ENCODE peak calls at places on chromosome 12, in seven cellular contexts. One of them, this sample, is unnamed.

GRCh38 chr12:78519422-78519821 is 345.2 kb upstream of the SYT1 start:
- DNase-seq in stimulated activated CD4-positive, alpha-beta T cell treated with anti-CD3 and anti-CD28 coated beads, Interleukin-15, amount 100 ng/mL, for 1 hour: no peak
- DNase-seq in HEK293T: no peak
- DNase-seq in iPS-NIHi11: no peak
- DNase-seq in AG04449: no peak
- DNase-seq in GM13976: no peak
- DNase-seq in iris pigment epithelial cell: no peak
- DNase-seq in this sample: no peak

GRCh38 chr12:14886271-14886670 is 617 bp upstream of the MGP start:
- DNase-seq in stimulated activated CD4-positive, alpha-beta T cell treated with anti-CD3 and anti-CD28 coated beads, Interleukin-15, amount 100 ng/mL, for 1 hour: no peak
- DNase-seq in HEK293T: no peak
- DNase-seq in iPS-NIHi11: no peak
- DNase-seq in AG04449: no peak
- DNase-seq in GM13976: no peak
- DNase-seq in iris pigment epithelial cell: no peak
- DNase-seq in this sample: no peak

GRCh38 chr12:50567926-50568325 is 63.1 kb downstream of the DIP2B start:
- DNase-seq in stimulated activated CD4-positive, alpha-beta T cell treated with anti-CD3 and anti-CD28 coated beads, Interleukin-15, amount 100 ng/mL, for 1 hour: no peak
- DNase-seq in HEK293T: no peak
- DNase-seq in iPS-NIHi11: no peak
- DNase-seq in AG04449: no peak
- DNase-seq in GM13976: no peak
- DNase-seq in iris pigment epithelial cell: peak
- DNase-seq in this sample: no peak

GRCh38 chr12:28890664-28891063 is 258.4 kb upstream of the FAR2 start:
- DNase-seq in stimulated activated CD4-positive, alpha-beta T cell treated with anti-CD3 and anti-CD28 coated beads, Interleukin-15, amount 100 ng/mL, for 1 hour: no peak
- DNase-seq in HEK293T: no peak
- DNase-seq in iPS-NIHi11: no peak
- DNase-seq in AG04449: no peak
- DNase-seq in GM13976: no peak
- DNase-seq in iris pigment epithelial cell: no peak
- DNase-seq in this sample: no peak

GRCh38 chr12:107670999-107671643 is 14.5 kb upstream of the PWP1 start:
- DNase-seq in stimulated activated CD4-positive, alpha-beta T cell treated with anti-CD3 and anti-CD28 coated beads, Interleukin-15, amount 100 ng/mL, for 1 hour: no peak
- DNase-seq in HEK293T: peak
- DNase-seq in iPS-NIHi11: peak
- DNase-seq in AG04449: no peak
- DNase-seq in GM13976: peak
- DNase-seq in iris pigment epithelial cell: peak
- DNase-seq in this sample: no peak

GRCh38 chr12:47303207-47303606 is 223.4 kb upstream of the AMIGO2 start:
- DNase-seq in stimulated activated CD4-positive, alpha-beta T cell treated with anti-CD3 and anti-CD28 coated beads, Interleukin-15, amount 100 ng/mL, for 1 hour: no peak
- DNase-seq in HEK293T: no peak
- DNase-seq in iPS-NIHi11: no peak
- DNase-seq in AG04449: peak
- DNase-seq in GM13976: no peak
- DNase-seq in iris pigment epithelial cell: peak
- DNase-seq in this sample: no peak

GRCh38 chr12:29728033-29728432 is 55.7 kb downstream of the TMTC1 start:
- DNase-seq in stimulated activated CD4-positive, alpha-beta T cell treated with anti-CD3 and anti-CD28 coated beads, Interleukin-15, amount 100 ng/mL, for 1 hour: no peak
- DNase-seq in HEK293T: no peak
- DNase-seq in iPS-NIHi11: no peak
- DNase-seq in AG04449: no peak
- DNase-seq in GM13976: no peak
- DNase-seq in iris pigment epithelial cell: no peak
- DNase-seq in this sample: no peak

GRCh38 chr12:12384601-12385321 is 27.9 kb downstream of the BORCS5 start:
- DNase-seq in stimulated activated CD4-positive, alpha-beta T cell treated with anti-CD3 and anti-CD28 coated beads, Interleukin-15, amount 100 ng/mL, for 1 hour: no peak
- DNase-seq in HEK293T: no peak
- DNase-seq in iPS-NIHi11: peak
- DNase-seq in AG04449: no peak
- DNase-seq in GM13976: no peak
- DNase-seq in iris pigment epithelial cell: no peak
- DNase-seq in this sample: no peak

GRCh38 chr12:121212875-121213274 is 2.9 kb downstream of the P2RX4 start:
- DNase-seq in stimulated activated CD4-positive, alpha-beta T cell treated with anti-CD3 and anti-CD28 coated beads, Interleukin-15, amount 100 ng/mL, for 1 hour: no peak
- DNase-seq in HEK293T: no peak
- DNase-seq in iPS-NIHi11: no peak
- DNase-seq in AG04449: no peak
- DNase-seq in GM13976: no peak
- DNase-seq in iris pigment epithelial cell: no peak
- DNase-seq in this sample: no peak

GRCh38 chr12:6946033-6946919 is 2.5 kb downstream of the C12orf57 start:
- DNase-seq in stimulated activated CD4-positive, alpha-beta T cell treated with anti-CD3 and anti-CD28 coated beads, Interleukin-15, amount 100 ng/mL, for 1 hour: no peak
- DNase-seq in HEK293T: no peak
- DNase-seq in iPS-NIHi11: peak
- DNase-seq in AG04449: no peak
- DNase-seq in GM13976: peak
- DNase-seq in iris pigment epithelial cell: no peak
- DNase-seq in this sample: peak

GRCh38 chr12:23084236-23084995 is 459.4 kb downstream of the ETNK1 start:
- DNase-seq in stimulated activated CD4-positive, alpha-beta T cell treated with anti-CD3 and anti-CD28 coated beads, Interleukin-15, amount 100 ng/mL, for 1 hour: no peak
- DNase-seq in HEK293T: no peak
- DNase-seq in iPS-NIHi11: no peak
- DNase-seq in AG04449: no peak
- DNase-seq in GM13976: no peak
- DNase-seq in iris pigment epithelial cell: peak
- DNase-seq in this sample: peak

GRCh38 chr12:2160043-2160442 is 107.3 kb downstream of the CACNA1C start:
- DNase-seq in stimulated activated CD4-positive, alpha-beta T cell treated with anti-CD3 and anti-CD28 coated beads, Interleukin-15, amount 100 ng/mL, for 1 hour: no peak
- DNase-seq in HEK293T: no peak
- DNase-seq in iPS-NIHi11: no peak
- DNase-seq in AG04449: no peak
- DNase-seq in GM13976: no peak
- DNase-seq in iris pigment epithelial cell: no peak
- DNase-seq in this sample: no peak

GRCh38 chr12:62693291-62694040 is 226.8 kb downstream of the MON2 start:
- DNase-seq in stimulated activated CD4-positive, alpha-beta T cell treated with anti-CD3 and anti-CD28 coated beads, Interleukin-15, amount 100 ng/mL, for 1 hour: no peak
- DNase-seq in HEK293T: no peak
- DNase-seq in iPS-NIHi11: no peak
- DNase-seq in AG04449: no peak
- DNase-seq in GM13976: no peak
- DNase-seq in iris pigment epithelial cell: no peak
- DNase-seq in this sample: no peak

GRCh38 chr12:130161261-130162231 is 718 bp upstream of the FZD10 start:
- DNase-seq in stimulated activated CD4-positive, alpha-beta T cell treated with anti-CD3 and anti-CD28 coated beads, Interleukin-15, amount 100 ng/mL, for 1 hour: no peak
- DNase-seq in HEK293T: peak
- DNase-seq in iPS-NIHi11: peak
- DNase-seq in AG04449: no peak
- DNase-seq in GM13976: no peak
- DNase-seq in iris pigment epithelial cell: peak
- DNase-seq in this sample: no peak

GRCh38 chr12:55642275-55643068 is 5.8 kb downstream of the OR10P1 start:
- DNase-seq in stimulated activated CD4-positive, alpha-beta T cell treated with anti-CD3 and anti-CD28 coated beads, Interleukin-15, amount 100 ng/mL, for 1 hour: no peak
- DNase-seq in HEK293T: no peak
- DNase-seq in iPS-NIHi11: no peak
- DNase-seq in AG04449: no peak
- DNase-seq in GM13976: peak
- DNase-seq in iris pigment epithelial cell: no peak
- DNase-seq in this sample: no peak

GRCh38 chr12:109682708-109683060 is 30.9 kb upstream of the FAM222A start:
- DNase-seq in stimulated activated CD4-positive, alpha-beta T cell treated with anti-CD3 and anti-CD28 coated beads, Interleukin-15, amount 100 ng/mL, for 1 hour: no peak
- DNase-seq in HEK293T: no peak
- DNase-seq in iPS-NIHi11: no peak
- DNase-seq in AG04449: no peak
- DNase-seq in GM13976: no peak
- DNase-seq in iris pigment epithelial cell: no peak
- DNase-seq in this sample: no peak

GRCh38 chr12:56300644-56301464 is 724 bp upstream of the CS start:
- DNase-seq in stimulated activated CD4-positive, alpha-beta T cell treated with anti-CD3 and anti-CD28 coated beads, Interleukin-15, amount 100 ng/mL, for 1 hour: no peak
- DNase-seq in HEK293T: no peak
- DNase-seq in iPS-NIHi11: no peak
- DNase-seq in AG04449: no peak
- DNase-seq in GM13976: no peak
- DNase-seq in iris pigment epithelial cell: no peak
- DNase-seq in this sample: no peak

GRCh38 chr12:117684471-117684870 is 284.3 kb downstream of the KSR2 start:
- DNase-seq in stimulated activated CD4-positive, alpha-beta T cell treated with anti-CD3 and anti-CD28 coated beads, Interleukin-15, amount 100 ng/mL, for 1 hour: no peak
- DNase-seq in HEK293T: no peak
- DNase-seq in iPS-NIHi11: no peak
- DNase-seq in AG04449: no peak
- DNase-seq in GM13976: no peak
- DNase-seq in iris pigment epithelial cell: no peak
- DNase-seq in this sample: no peak

GRCh38 chr12:38162708-38163441 is 153.7 kb upstream of the ALG10B start:
- DNase-seq in stimulated activated CD4-positive, alpha-beta T cell treated with anti-CD3 and anti-CD28 coated beads, Interleukin-15, amount 100 ng/mL, for 1 hour: no peak
- DNase-seq in HEK293T: no peak
- DNase-seq in iPS-NIHi11: no peak
- DNase-seq in AG04449: no peak
- DNase-seq in GM13976: no peak
- DNase-seq in iris pigment epithelial cell: no peak
- DNase-seq in this sample: no peak

GRCh38 chr12:53613821-53614220 is 12.4 kb downstream of the ATF7 start:
- DNase-seq in stimulated activated CD4-positive, alpha-beta T cell treated with anti-CD3 and anti-CD28 coated beads, Interleukin-15, amount 100 ng/mL, for 1 hour: no peak
- DNase-seq in HEK293T: no peak
- DNase-seq in iPS-NIHi11: no peak
- DNase-seq in AG04449: no peak
- DNase-seq in GM13976: no peak
- DNase-seq in iris pigment epithelial cell: peak
- DNase-seq in this sample: peak

This sample was measured in epithelial cell of prostate.